ENCODE peak calls at places on chromosomes 3 and 15, in seven cellular contexts. C is ovary, O is AG09309, Y is dorsolateral prefrontal cortex, H is RWPE2, S is astrocyte of the spinal cord, I is cardiac fibroblast. J is an unnamed sample.

GRCh38 chr3:155325263-155325835 is 31.9 kb upstream of the STRIT1 start:
- DNase-seq in S (peak; percentile 21), I (no peak), O (no peak), H (no peak), Y (no peak), C (no peak), J (no peak)

GRCh38 chr3:126417461-126418255 is 22.9 kb downstream of the CFAP100 start:
- DNase-seq in Y (peak; percentile 20), O (no peak), S (no peak), C (no peak), H (no peak), I (no peak), J (no peak)

GRCh38 chr3:187958432-187959003 is 195.4 kb upstream of the LPP start:
- DNase-seq in H (no peak), Y (no peak), O (no peak), I (no peak), C (no peak), S (no peak), J (no peak)

GRCh38 chr3:171283248-171284222 is 176.7 kb downstream of the TNIK start:
- DNase-seq in S (no peak), C (no peak), O (no peak), I (peak; percentile 31), H (no peak), Y (no peak), J (no peak)

GRCh38 chr15:25450163-25450562 is 11.3 kb upstream of the UBE3A start:
- DNase-seq in H (no peak), S (no peak), C (no peak), Y (no peak), O (no peak), I (no peak), J (no peak)

GRCh38 chr3:150256336-150256735 is 151.8 kb upstream of the TSC22D2 start:
- DNase-seq in H (no peak), Y (no peak), I (peak; percentile 33), C (no peak), O (no peak), S (no peak), J (no peak)

GRCh38 chr15:78933187-78934062 is 11.4 kb downstream of the CTSH start:
- DNase-seq in H (no peak), Y (no peak), O (no peak), C (no peak), S (no peak), I (no peak), J (no peak)

GRCh38 chr3:76099956-76100355 is 314.6 kb upstream of the ZNF717 start:
- DNase-seq in C (no peak), O (no peak), Y (no peak), S (no peak), I (no peak), H (no peak), J (no peak)

GRCh38 chr3:101387351-101387750 is 67.0 kb upstream of the IMPG2 start:
- DNase-seq in I (no peak), O (no peak), H (no peak), C (no peak), S (no peak), Y (no peak), J (no peak)

GRCh38 chr3:112539825-112540517 is 21.8 kb downstream of the ATG3 start:
- DNase-seq in C (no peak), I (no peak), S (no peak), H (no peak), O (no peak), Y (no peak), J (no peak)

GRCh38 chr3:149401215-149401925 is 23.9 kb upstream of the TM4SF1 start:
- DNase-seq in S (peak; percentile 64), O (no peak), C (no peak), H (no peak), I (peak; percentile 61), Y (no peak), J (no peak)

GRCh38 chr3:191070201-191070600 is 128.8 kb upstream of the OSTN start:
- DNase-seq in H (peak; percentile 78), Y (no peak), S (peak; percentile 88), C (no peak), O (peak; percentile 68), I (peak; percentile 80), J (peak; percentile 64)

GRCh38 chr15:61205427-61205826 is 23.7 kb downstream of the RORA start:
- DNase-seq in I (no peak), S (peak; percentile 36), Y (no peak), H (no peak), O (no peak), C (peak; percentile 42), J (no peak)

GRCh38 chr15:65804252-65804931 is 12.3 kb upstream of the DENND4A start:
- DNase-seq in S (no peak), C (no peak), O (peak; percentile 56), H (no peak), Y (no peak), I (peak; percentile 80), J (no peak)

GRCh38 chr15:28098766-28099554 is at the start of gene OCA2:
- DNase-seq in I (peak; percentile 35), H (no peak), S (peak; percentile 66), C (peak; percentile 76), O (no peak), Y (no peak), J (no peak)

GRCh38 chr15:68149059-68149458 is 56.1 kb downstream of the CALML4 start:
- DNase-seq in O (peak; percentile 4), H (no peak), I (peak; percentile 29), C (no peak), S (peak; percentile 50), Y (no peak), J (no peak)

GRCh38 chr3:51385621-51386091 is 565 bp downstream of the MANF start:
- DNase-seq in O (no peak), Y (no peak), S (no peak), I (no peak), C (peak; percentile 31), H (peak; percentile 29), J (no peak)

GRCh38 chr3:51384145-51384729 is 854 bp upstream of the MANF start:
- DNase-seq in C (peak; percentile 67), Y (no peak), O (no peak), S (no peak), I (peak; percentile 23), H (no peak), J (no peak)

GRCh38 chr3:51386159-51386851 is 1.2 kb downstream of the MANF start:
- DNase-seq in S (no peak), I (no peak), C (no peak), O (no peak), Y (no peak), H (no peak), J (no peak)

GRCh38 chr3:51382947-51383578 is 2.0 kb upstream of the MANF start:
- DNase-seq in I (no peak), H (no peak), S (no peak), O (no peak), Y (no peak), C (no peak), J (no peak)

DNA sequence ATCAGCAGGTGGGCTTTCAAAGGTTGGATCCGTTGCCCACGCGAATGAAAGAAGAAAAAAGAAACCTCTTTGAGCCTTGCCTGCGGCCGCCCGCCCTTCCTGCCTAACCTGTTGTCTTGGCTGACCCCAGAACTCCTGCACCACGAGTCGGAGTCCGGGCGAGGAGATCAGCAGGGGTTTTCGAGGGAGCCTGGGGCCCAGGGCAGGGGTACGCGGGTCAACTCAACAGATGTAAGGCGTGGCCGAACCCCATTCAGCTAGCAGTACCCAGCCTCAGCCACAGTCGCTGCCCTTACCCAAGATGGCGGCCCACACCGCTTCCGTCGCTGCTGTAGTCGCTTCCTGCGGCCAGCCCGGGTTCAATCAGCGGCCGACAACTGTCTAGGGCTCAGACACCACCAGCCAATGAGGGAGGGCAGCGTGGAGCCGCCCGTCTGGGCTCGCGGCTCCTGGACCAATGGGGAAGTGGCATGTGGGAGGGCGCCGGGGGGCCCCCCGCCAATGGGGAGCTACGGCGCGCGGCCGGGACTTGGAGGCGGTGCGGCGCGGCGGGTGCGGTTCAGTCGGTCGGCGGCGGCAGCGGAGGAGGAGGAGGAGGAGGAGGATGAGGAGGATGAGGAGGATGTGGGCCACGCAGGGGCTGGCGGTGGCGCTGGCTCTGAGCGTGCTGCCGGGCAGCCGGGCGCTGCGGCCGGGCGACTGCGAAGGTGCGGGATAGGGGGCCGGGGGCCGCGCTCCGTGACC is at the start of gene MANF:
- DNase-seq in I (peak; percentile 98), H (peak; percentile 98), Y (peak; percentile 99), S (peak; percentile 99), C (peak; percentile 97), O (peak; percentile 88), J (peak; percentile 87)
- TF ChIP-seq CTCF in I (no peak), H (no peak), Y (peak; percentile 47), S (no peak), C (no peak), O (no peak), J (no peak)

GRCh38 chr15:75204340-75205063 is 2.8 kb downstream of the C15orf39 start:
- DNase-seq in I (peak; percentile 93), Y (peak; percentile 87), H (peak; percentile 98), C (peak; percentile 92), O (peak; percentile 60), S (peak; percentile 89), J (peak; percentile 46)
- H3K4me3 ChIP-seq in I (no peak overlapping the region), Y (no peak overlapping the region), H (no peak overlapping the region), C (peak overlapping the region; percentile 82), O (no peak overlapping the region), S (no peak overlapping the region), J (no peak overlapping the region)

DNA sequence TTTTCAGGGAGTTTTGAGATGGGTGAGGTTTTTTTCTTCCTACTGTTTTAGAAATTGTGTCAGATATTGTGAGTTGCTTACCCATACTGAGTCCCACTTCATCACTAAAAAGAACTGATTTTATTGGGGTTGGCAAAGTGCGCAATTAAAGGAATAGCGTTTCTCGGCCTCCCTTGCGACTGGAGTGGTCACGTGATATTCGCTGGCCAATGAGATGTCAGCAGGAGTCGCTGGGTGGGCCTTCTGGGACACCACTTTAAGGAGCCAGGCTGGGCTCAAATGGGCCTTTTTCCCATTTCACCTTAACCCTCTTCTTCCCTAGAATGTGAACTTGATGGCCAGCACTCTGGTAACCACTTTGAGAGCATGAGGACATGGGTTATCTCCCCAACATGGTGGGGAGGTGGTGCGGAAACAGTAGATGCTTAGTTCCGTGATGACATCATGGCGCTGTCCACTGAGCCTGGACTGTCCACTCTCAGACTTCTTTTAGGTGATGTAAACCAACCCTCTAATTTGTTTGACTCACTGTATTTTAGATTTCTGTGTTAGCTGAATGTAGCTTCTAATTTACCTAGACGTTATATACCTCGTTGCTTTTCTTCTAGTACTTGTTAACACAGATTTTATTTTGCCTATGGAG is 13.2 kb upstream of the IQCF5 start:
- DNase-seq in C (no peak), H (no peak), I (no peak), O (no peak), S (no peak), Y (no peak), J (no peak)
- TF ChIP-seq CTCF in C (no peak), H (no peak), I (no peak), O (no peak), S (no peak), Y (no peak), J (no peak)

DNA sequence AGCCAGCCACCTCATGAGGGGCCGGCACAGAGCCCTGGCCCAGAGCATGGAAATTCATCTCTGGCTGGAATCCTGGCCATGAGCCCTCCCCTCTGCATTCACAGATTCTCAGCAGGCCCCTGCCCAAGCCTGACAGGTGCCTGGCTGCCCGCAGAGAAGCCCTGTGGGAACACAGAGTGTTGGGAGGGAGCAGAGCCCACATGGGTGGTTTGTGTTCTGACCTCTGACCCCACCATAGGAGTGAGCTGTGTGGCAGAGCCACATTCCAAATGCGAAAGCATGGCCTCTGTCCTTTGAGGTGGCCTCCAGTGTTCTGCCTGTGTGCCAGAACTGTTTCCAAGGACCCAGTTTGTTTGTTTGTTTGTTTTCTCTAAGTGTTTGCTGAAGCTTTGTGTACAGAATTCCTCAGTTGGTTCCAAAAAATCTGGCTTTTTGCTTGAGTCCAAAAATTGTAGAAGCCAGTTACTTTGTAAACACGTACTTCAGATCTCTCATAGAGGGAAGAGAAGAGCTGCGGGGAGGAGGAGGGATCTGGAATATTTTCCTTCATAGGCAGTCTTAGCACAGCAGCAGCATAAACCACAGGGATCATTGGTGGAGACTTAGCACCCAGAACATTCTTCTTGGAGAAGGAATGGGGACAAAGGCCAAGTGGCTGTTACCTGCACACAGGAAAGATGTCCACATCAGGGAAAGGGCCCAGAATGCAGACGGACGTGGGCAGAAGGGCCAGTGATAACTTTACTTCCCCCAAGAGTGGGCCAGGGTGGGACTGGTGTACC is 36.0 kb downstream of the GRAMD2A start:
- DNase-seq in H (no peak), Y (no peak), O (no peak), I (no peak), S (no peak), C (no peak), J (no peak)
- H3K4me3 ChIP-seq in H (no peak overlapping the region), Y (no peak overlapping the region), O (no peak overlapping the region), I (no peak overlapping the region), S (no peak overlapping the region), C (no peak overlapping the region), J (no peak overlapping the region)

J was measured in AG04449.